ENCODE peak calls at places on chromosomes 2 and 18, in six cellular contexts. H is kidney, F is right atrium auricular region, Q is endodermal cell, Y is stomach, B is mammary epithelial cell. S is an unnamed sample. For H3K4me1, the result is how much of the 10 kb centered on the place peaks cover.

GRCh38 chr2:72028351-72028995 is 119.2 kb downstream of the CYP26B1 start:
- DNase-seq in B (no peak), H (no peak), Y (peak), F (peak), Q (no peak), S (peak)

GRCh38 chr2:160028431-160029269 is 33.8 kb downstream of the PLA2R1 start:
- DNase-seq in F (no peak), B (no peak), H (no peak), Y (no peak), Q (no peak), S (no peak)

GRCh38 chr18:8426401-8426800 is 182.8 kb upstream of the RAB12 start:
- DNase-seq in Y (no peak), F (no peak), Q (peak), B (no peak), H (no peak), S (no peak)

GRCh38 chr2:112153179-112153490 is 14.9 kb downstream of the FBLN7 start:
- DNase-seq in Q (peak), B (no peak), H (no peak), F (peak), Y (peak), S (no peak)

GRCh38 chr2:43519711-43520221 is 76.1 kb downstream of the THADA start:
- DNase-seq in B (peak), Q (no peak), H (peak), Y (peak), F (no peak), S (no peak)

GRCh38 chr2:180571559-180571958 is 408.8 kb upstream of the UBE2E3 start:
- DNase-seq in B (no peak), Y (no peak), F (no peak), Q (no peak), H (no peak), S (no peak)

GRCh38 chr2:188189356-188189755 is 102.3 kb upstream of the GULP1 start:
- DNase-seq in Q (no peak), Y (no peak), H (no peak), F (no peak), B (peak), S (no peak)

GRCh38 chr18:34887881-34888580 is 153.2 kb upstream of the MAPRE2 start:
- DNase-seq in H (no peak), B (no peak), Y (no peak), Q (no peak), F (no peak), S (no peak)

GRCh38 chr2:39127973-39128372 is 7.1 kb upstream of the SOS1 start:
- DNase-seq in F (no peak), B (peak), Y (no peak), H (no peak), Q (no peak), S (no peak)

GRCh38 chr2:233285921-233286320 is 21.7 kb upstream of the SAG start:
- DNase-seq in F (no peak), H (no peak), B (peak), Q (no peak), Y (no peak), S (no peak)

GRCh38 chr2:86337235-86338099 is at the start of gene REEP1:
- DNase-seq in Y (peak), H (no peak), B (peak), Q (peak), F (no peak), S (peak)

GRCh38 chr2:161796192-161796591 is 172.0 kb downstream of the SLC4A10 start:
- DNase-seq in F (peak), H (no peak), Q (no peak), Y (no peak), B (peak), S (no peak)

GRCh38 chr18:62812891-62813290 is 97.5 kb downstream of the PHLPP1 start:
- DNase-seq in B (no peak), F (no peak), H (no peak), Q (no peak), Y (no peak), S (no peak)

DNA sequence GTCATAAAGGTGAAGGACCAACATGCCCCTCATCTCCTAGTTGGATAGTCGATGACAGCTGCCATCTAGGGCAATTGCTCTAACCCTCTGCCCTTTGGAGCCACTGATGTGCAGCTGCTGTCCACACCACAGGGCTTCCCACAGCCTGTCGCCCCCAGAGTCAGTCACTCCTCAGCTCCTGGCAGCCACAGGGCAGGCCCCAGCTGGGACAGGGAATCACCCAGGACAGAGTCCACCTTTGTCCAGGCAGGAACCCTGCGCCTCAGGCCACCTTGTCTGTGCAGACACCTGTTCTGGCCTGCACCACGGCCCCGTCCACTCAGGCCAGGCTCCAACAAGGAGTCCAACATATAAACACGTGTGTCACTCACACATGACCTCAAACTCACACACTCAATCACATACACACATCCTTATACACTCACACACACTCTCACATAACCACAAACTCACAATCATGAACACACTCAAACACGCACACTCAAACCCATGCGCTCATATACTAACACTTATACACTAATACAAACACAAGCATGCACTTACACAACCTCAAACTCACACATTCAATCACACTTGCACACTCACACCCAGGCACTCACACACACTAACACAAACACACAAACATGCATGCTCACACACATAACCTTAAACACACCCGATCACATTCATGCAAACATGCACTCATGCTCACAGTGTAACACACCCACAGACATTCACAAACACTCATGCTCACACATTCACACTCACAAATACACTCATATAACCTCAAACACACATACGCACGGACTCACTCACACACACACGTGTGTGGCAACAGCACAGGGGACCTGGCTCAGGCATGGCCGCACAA is 29.7 kb downstream of the HDAC4 start:
- DNase-seq in Q (peak), F (no peak), Y (no peak), H (no peak), B (no peak), S (peak)
- H3K27ac ChIP-seq in Q (no peak), F (no peak), Y (no peak), H (no peak), B (no peak), S (no peak)

GRCh38 chr2:64311948-64312621 is 141.9 kb upstream of the LGALSL start:
- DNase-seq in Y (peak), F (peak), H (peak), B (peak), Q (peak), S (peak)
- H3K4me3 ChIP-seq in Y (no peak), F (no peak), H (peak), B (no peak), Q (no peak), S (no peak)

GRCh38 chr2:27189989-27190388 is 21.9 kb upstream of the ATRAID start:
- DNase-seq in Y (no peak), B (no peak), F (no peak), H (no peak), Q (no peak), S (no peak)
- H3K4me1 ChIP-seq in Y (under half), B (under half), F (under half), H (under half), Q (under half), S (under half)

DNA sequence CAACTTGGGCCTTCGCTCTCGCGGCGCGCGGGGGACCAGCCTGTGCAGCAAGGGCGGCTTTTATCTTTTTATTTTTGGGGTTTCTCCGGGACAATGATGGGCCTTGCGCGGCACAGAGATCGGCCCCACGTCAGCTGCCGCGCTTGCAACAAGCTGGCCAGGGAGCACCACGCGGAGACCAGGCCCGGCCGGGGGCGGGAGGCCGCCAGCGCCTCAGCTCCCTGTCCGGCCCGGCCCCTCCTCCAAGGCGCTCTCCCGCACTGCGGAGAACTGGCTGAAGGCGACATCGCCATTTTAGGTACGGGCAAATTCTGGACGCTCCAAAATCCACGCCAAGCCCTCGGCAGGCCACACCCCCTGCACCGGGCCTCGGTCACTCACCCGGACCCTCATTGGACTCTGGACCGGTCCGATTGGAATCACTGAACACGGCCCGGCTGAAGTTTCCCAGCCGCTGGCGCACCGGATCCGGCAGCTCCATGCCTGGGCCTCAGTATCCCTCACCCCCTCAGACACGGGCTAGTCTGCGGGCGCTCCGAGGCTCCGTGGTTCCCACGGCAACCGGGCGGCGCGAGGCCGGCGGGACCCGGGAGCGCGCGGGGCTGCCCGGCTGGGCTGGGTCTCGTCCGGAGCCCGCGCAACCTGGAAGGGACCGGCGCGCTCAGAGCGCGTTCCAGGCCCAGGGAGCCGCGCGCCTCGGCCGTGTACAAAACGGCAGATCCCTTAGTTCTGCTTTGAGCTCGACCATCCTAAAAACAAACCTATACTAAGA is at the start of gene TMEM17:
- DNase-seq in F (peak), B (peak), Q (peak), H (peak), Y (peak), S (peak)
- H3K27ac ChIP-seq in F (peak), B (peak), Q (peak), H (peak), Y (peak), S (peak)

GRCh38 chr2:193276069-193276468 is 1081.3 kb upstream of the TMEFF2 start:
- DNase-seq in H (no peak), Y (no peak), B (no peak), Q (no peak), F (no peak), S (no peak)
- H3K4me3 ChIP-seq in H (no peak), Y (no peak), B (no peak), Q (no peak), F (no peak), S (no peak)

GRCh38 chr18:77016936-77017335 is 115.6 kb downstream of the MBP start:
- DNase-seq in F (no peak), H (peak), Y (no peak), B (no peak), Q (no peak), S (no peak)
- H3K4me1 ChIP-seq in F (under half), H (under half), Y (under half), B (under half), Q (under half), S (under half)

GRCh38 chr2:127407091-127407490 is 11.1 kb upstream of the PROC start:
- DNase-seq in Q (no peak), H (peak), B (no peak), Y (no peak), F (no peak), S (no peak)

GRCh38 chr2:127405252-127405605 is 13.0 kb upstream of the PROC start:
- DNase-seq in Y (no peak), B (no peak), H (no peak), F (peak), Q (no peak), S (no peak)

GRCh38 chr2:127407661-127408003 is 10.6 kb upstream of the PROC start:
- DNase-seq in H (no peak), B (no peak), Y (no peak), F (no peak), Q (no peak), S (no peak)

GRCh38 chr2:127408004-127408806 is 10.0 kb upstream of the PROC start:
- DNase-seq in Y (peak), F (peak), Q (peak), B (peak), H (peak), S (peak)

DNA sequence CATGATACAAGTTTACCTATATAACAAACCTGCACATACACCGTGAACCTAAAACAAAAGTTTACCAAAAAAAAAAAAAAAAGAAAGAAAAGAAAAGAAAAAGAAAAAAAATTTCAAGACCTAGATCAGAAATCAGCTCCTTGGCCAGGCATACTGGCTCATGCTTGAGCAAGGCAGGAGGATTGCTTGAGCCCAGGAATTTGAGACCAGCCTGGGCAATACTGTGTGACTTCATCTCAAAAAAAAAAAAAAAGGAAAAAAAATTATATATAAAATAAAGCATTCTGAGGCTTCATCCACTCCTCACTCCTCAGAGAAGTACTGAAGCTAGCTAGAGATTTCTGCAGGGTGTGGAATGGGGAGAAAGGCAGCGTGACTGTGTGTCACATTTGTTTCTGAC is 11.8 kb upstream of the PROC start:
- DNase-seq in B (no peak), F (peak), Y (no peak), Q (no peak), H (no peak), S (no peak)
- H3K27ac ChIP-seq in B (no peak), F (no peak), Y (no peak), Q (no peak), H (no peak), S (no peak)

GRCh38 chr2:106189325-106189724 is 4.8 kb downstream of the UXS1 start:
- DNase-seq in B (no peak), Y (no peak), Q (peak), H (no peak), F (no peak), S (no peak)
- H3K4me3 ChIP-seq in B (no peak), Y (no peak), Q (no peak), H (no peak), F (no peak), S (no peak)

GRCh38 chr2:219434718-219435525 is at the start of gene SPEG:
- DNase-seq in F (no peak), Q (peak), H (peak), B (no peak), Y (no peak), S (peak)
- H3K4me1 ChIP-seq in F (under half), Q (under half), H (under half), B (under half), Y (under half), S (under half)

DNA sequence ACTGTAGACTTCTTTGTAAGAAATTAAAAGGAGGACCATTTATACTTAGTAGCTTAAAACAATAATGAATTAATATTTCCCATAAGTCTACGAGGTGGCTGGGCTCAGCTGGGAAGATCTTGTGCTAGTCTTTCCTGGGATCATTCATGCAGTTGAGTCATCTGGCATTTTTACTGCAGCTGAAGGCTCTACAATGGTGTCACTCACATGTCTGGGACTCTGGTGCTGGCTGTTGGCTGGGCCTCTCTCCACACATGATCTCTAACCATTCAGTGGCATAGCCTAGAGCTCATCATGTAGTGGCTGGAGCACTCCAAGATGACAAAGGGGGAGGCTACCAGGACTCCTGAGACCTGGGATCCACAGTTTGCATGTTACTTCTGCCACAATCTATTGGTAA is 35.5 kb downstream of the CLASP1 start:
- DNase-seq in F (no peak), B (peak), H (no peak), Y (no peak), Q (no peak), S (no peak)
- H3K27ac ChIP-seq in F (no peak), B (no peak), H (no peak), Y (no peak), Q (no peak), S (no peak)